ENCODE peak calls at places on chromosomes 4 and X, in nine cellular contexts. M is right cardiac atrium; K is stimulated activated CD8-positive, alpha-beta memory T cell treated with anti-CD3 and anti-CD28 coated beads, Interleukin-15, amount 100 ng/mL, for 24 hours; J is substantia nigra; L is hepatic stellate cell; N is neural crest cell; I is omental fat pad; P is cardiac fibroblast; U is AG04450. S is an unnamed sample.

GRCh38 chrX:1009771-1010170 is 202.7 kb downstream of the CRLF2 start:
- DNase-seq in M (no peak), K (no peak), J (no peak), L (no peak), N (no peak), I (no peak), P (no peak), U (no peak), S (no peak)

GRCh38 chrX:40130207-40130606 is 32.4 kb upstream of the BCOR start:
- DNase-seq in M (no peak), K (no peak), J (no peak), L (peak), N (no peak), I (no peak), P (peak), U (no peak), S (no peak)

GRCh38 chrX:118216086-118216485 is 99.5 kb upstream of the KLHL13 start:
- DNase-seq in M (no peak), K (no peak), J (no peak), L (no peak), N (no peak), I (no peak), P (no peak), U (no peak), S (no peak)

GRCh38 chr4:126533176-126533575 is 1099.6 kb upstream of the INTU start:
- DNase-seq in M (no peak), K (no peak), J (no peak), L (no peak), N (no peak), I (no peak), P (peak), U (no peak), S (no peak)

GRCh38 chr4:119676101-119676500 is 47.5 kb upstream of the PDE5A start:
- DNase-seq in M (no peak), K (no peak), J (no peak), L (no peak), N (no peak), I (no peak), P (no peak), U (no peak), S (no peak)

GRCh38 chr4:146978641-146979040 is 33.0 kb upstream of the TTC29 start:
- DNase-seq in M (no peak), K (no peak), J (no peak), L (no peak), N (no peak), I (no peak), P (no peak), U (no peak), S (no peak)

GRCh38 chrX:133307094-133307493 is 88.9 kb upstream of the TFDP3 start:
- DNase-seq in M (no peak), K (no peak), J (no peak), L (no peak), N (no peak), I (no peak), P (no peak), U (no peak), S (no peak)

GRCh38 chrX:147550217-147550616 is 361.5 kb upstream of the FMR1 start:
- DNase-seq in M (no peak), K (no peak), J (no peak), L (no peak), N (peak), I (no peak), P (no peak), U (no peak), S (peak)

GRCh38 chr4:20422398-20422797 is 170.7 kb downstream of the SLIT2 start:
- DNase-seq in M (no peak), K (no peak), J (no peak), L (no peak), N (peak), I (no peak), P (peak), U (no peak), S (no peak)

GRCh38 chr4:145552181-145552822 is 66.9 kb upstream of the MMAA start:
- DNase-seq in M (no peak), K (no peak), J (no peak), L (no peak), N (no peak), I (no peak), P (no peak), U (no peak), S (no peak)

S was measured in GDM1.